ENCODE peak calls at places on chromosomes 1 and 21, in five cellular contexts. X is retina; A is WTC11; F is cardiac fibroblast; Z is activated CD8-positive, alpha-beta T cell treated with anti-CD3 and anti-CD28 coated beads for 36 hours. S is an unnamed sample.

GRCh38 chr1:207304710-207305151 is 16.7 kb upstream of the CD55 start:
- DNase-seq in Z (no peak), F (peak; percentile 30), A (no peak), X (no peak), S (no peak)

GRCh38 chr1:15858672-15859372 is 11.3 kb downstream of the SPEN start:
- DNase-seq in Z (no peak), A (no peak), F (no peak), X (no peak), S (no peak)

GRCh38 chr1:198116469-198116868 is 40.3 kb upstream of the NEK7 start:
- DNase-seq in X (no peak), Z (no peak), A (no peak), F (no peak), S (no peak)

GRCh38 chr1:51063121-51063520 is 38.9 kb upstream of the C1orf185 start:
- DNase-seq in X (no peak), A (no peak), Z (no peak), F (peak; percentile 86), S (no peak)

GRCh38 chr1:193514397-193514796 is 328.0 kb upstream of the B3GALT2 start:
- DNase-seq in F (no peak), Z (no peak), X (no peak), A (no peak), S (no peak)

GRCh38 chr1:214993419-214993818 is 89.1 kb upstream of the KCNK2 start:
- DNase-seq in Z (no peak), F (no peak), A (no peak), X (no peak), S (no peak)

GRCh38 chr1:241343956-241344355 is 13.0 kb downstream of the RGS7 start:
- DNase-seq in Z (no peak), A (no peak), F (no peak), X (no peak), S (no peak)

GRCh38 chr1:220243947-220244346 is 28.3 kb downstream of the RAB3GAP2 start:
- DNase-seq in Z (no peak), F (no peak), X (no peak), A (no peak), S (no peak)

GRCh38 chr1:3459940-3460652 is 5.6 kb downstream of the ARHGEF16 start:
- DNase-seq in Z (no peak), X (no peak), F (no peak), A (no peak), S (no peak)

GRCh38 chr1:224256642-224257041 is 73.3 kb downstream of the NVL start:
- DNase-seq in A (no peak), Z (no peak), X (no peak), F (no peak), S (no peak)

GRCh38 chr1:115447672-115448071 is 109.6 kb upstream of the NGF start:
- DNase-seq in F (no peak), Z (no peak), A (no peak), X (no peak), S (no peak)

GRCh38 chr1:174794861-174795260 is 204.9 kb upstream of the CACYBP start:
- DNase-seq in F (no peak), X (no peak), Z (no peak), A (no peak), S (no peak)

GRCh38 chr21:28375708-28376385 is 616.8 kb downstream of the LTN1 start:
- DNase-seq in X (no peak), A (no peak), F (peak; percentile 54), Z (no peak), S (no peak)

GRCh38 chr1:237677979-237678378 is 212.7 kb downstream of the ZP4 start:
- DNase-seq in Z (no peak), A (no peak), X (no peak), F (peak; percentile 48), S (no peak)

GRCh38 chr1:116232989-116233514 is 121.9 kb downstream of the MAB21L3 start:
- DNase-seq in A (no peak), F (peak; percentile 14), X (no peak), Z (peak; percentile 11), S (no peak)

GRCh38 chr1:115282825-115283224 is 55.2 kb downstream of the NGF start:
- DNase-seq in Z (no peak), A (no peak), X (no peak), F (peak; percentile 85), S (no peak)

GRCh38 chr1:23562138-23562819 is 3.0 kb upstream of the ID3 start:
- DNase-seq in Z (peak; percentile 55), A (peak; percentile 93), X (peak; percentile 91), F (peak; percentile 99), S (peak; percentile 92)

GRCh38 chr1:91884459-91885290 is 1.3 kb downstream of the TGFBR3 start:
- DNase-seq in F (no peak), Z (peak; percentile 54), A (peak; percentile 36), X (peak; percentile 60), S (peak; percentile 20)

GRCh38 chr1:203673550-203674411 is 47.1 kb downstream of the ATP2B4 start:
- DNase-seq in Z (peak; percentile 84), F (peak; percentile 85), X (peak; percentile 63), A (no peak), S (no peak)

GRCh38 chr1:169999357-169999756 is 75.1 kb downstream of the KIFAP3 start:
- DNase-seq in F (peak; percentile 60), Z (no peak), X (no peak), A (no peak), S (no peak)

GRCh38 chr1:36807262-36807661 is 227.1 kb downstream of the GRIK3 start:
- DNase-seq in A (no peak), F (no peak), X (no peak), Z (no peak), S (no peak)

GRCh38 chr1:165507570-165507969 is 36.2 kb upstream of the LRRC52 start:
- DNase-seq in Z (no peak), A (no peak), F (no peak), X (no peak), S (no peak)

S was measured in neuronal stem cell.